ENCODE peak calls at places on chromosomes 16 and 17, in ten cellular contexts. W, O, H, G, M, Q, B, T, N and L are unnamed samples.

GRCh38 chr17:7613769-7614421 is 802 bp downstream of the FXR2 start:
- DNase-seq in O (no peak), G (no peak), N (no peak), Q (no peak), T (peak), W (no peak), B (no peak), H (no peak), M (peak), L (no peak)

GRCh38 chr17:64638552-64639198 is 23.4 kb downstream of the SMURF2 start:
- DNase-seq in B (no peak), Q (no peak), M (peak), O (no peak), W (no peak), G (no peak), T (no peak), H (peak), N (no peak), L (no peak)

GRCh38 chr16:17072104-17072503 is 398.7 kb downstream of the XYLT1 start:
- DNase-seq in Q (no peak), O (no peak), M (peak), H (no peak), T (no peak), N (no peak), W (no peak), G (no peak), B (no peak), L (no peak)

GRCh38 chr16:80041399-80041798 is 440.9 kb upstream of the MAF start:
- DNase-seq in B (no peak), O (no peak), N (no peak), H (no peak), T (no peak), W (no peak), G (no peak), M (no peak), Q (no peak), L (no peak)

GRCh38 chr16:27991876-27992275 is 71.6 kb downstream of the GSG1L start:
- DNase-seq in H (no peak), B (no peak), W (no peak), M (no peak), T (no peak), Q (no peak), O (no peak), G (no peak), N (no peak), L (no peak)

GRCh38 chr16:75806487-75806886 is 80.2 kb upstream of the CPHXL start:
- DNase-seq in O (no peak), G (no peak), H (no peak), Q (no peak), W (no peak), B (no peak), T (no peak), N (no peak), M (no peak), L (no peak)

GRCh38 chr17:82503728-82504308 is 15.7 kb upstream of the FOXK2 start:
- DNase-seq in O (no peak), Q (no peak), H (no peak), B (no peak), G (no peak), T (no peak), N (no peak), W (no peak), M (no peak), L (no peak)

GRCh38 chr16:49548571-49548970 is 175.0 kb downstream of the C16orf78 start:
- DNase-seq in T (no peak), H (no peak), G (no peak), Q (no peak), N (no peak), W (no peak), O (no peak), M (no peak), B (no peak), L (no peak)

GRCh38 chr17:49987681-49988441 is 7.2 kb downstream of the DLX3 start:
- DNase-seq in B (no peak), Q (no peak), N (no peak), M (no peak), W (no peak), G (no peak), O (no peak), T (peak), H (no peak), L (peak)

GRCh38 chr16:877242-878065 is 76.9 kb upstream of the GNG13 start:
- DNase-seq in B (no peak), Q (no peak), W (no peak), O (no peak), M (no peak), T (no peak), G (no peak), N (no peak), H (no peak), L (no peak)

GRCh38 chr16:53369921-53370320 is 64.3 kb upstream of the RBL2 start:
- DNase-seq in N (no peak), Q (no peak), B (no peak), T (no peak), G (no peak), W (peak), O (no peak), M (peak), H (peak), L (no peak)

GRCh38 chr16:65817799-65818198 is 548.7 kb upstream of the CDH5 start:
- DNase-seq in B (no peak), G (no peak), T (no peak), H (no peak), N (no peak), M (no peak), Q (no peak), O (no peak), W (no peak), L (no peak)

GRCh38 chr17:8153550-8153956 is 1.3 kb upstream of the PER1 start:
- DNase-seq in N (peak), T (peak), G (peak), O (peak), B (no peak), H (peak), W (peak), Q (no peak), M (peak), L (peak)

GRCh38 chr16:1870365-1871082 is 1.4 kb downstream of the MEIOB start:
- DNase-seq in G (no peak), N (no peak), O (no peak), M (peak), Q (no peak), H (peak), B (no peak), W (peak), T (peak), L (peak)

GRCh38 chr17:29590261-29590978 is 972 bp upstream of the GIT1 start:
- DNase-seq in O (peak), T (peak), H (no peak), B (no peak), G (no peak), N (peak), M (peak), W (no peak), Q (no peak), L (no peak)